ENCODE peak calls at places on chromosomes 4 and X, in four cellular contexts. D is HepG2, F is HCT116, K is K562. T is an unnamed sample.

GRCh38 chr4:78325244-78326187 is 226.1 kb upstream of the ANXA3 start:
- DNase-seq in K (no peak), F (no peak), D (no peak), T (no peak)

GRCh38 chr4:152689615-152690501 is 10.1 kb upstream of the TMEM154 start:
- DNase-seq in D (no peak), F (no peak), K (no peak), T (no peak)

GRCh38 chr4:130478406-130478805 is 1382.5 kb downstream of the C4orf33 start:
- DNase-seq in F (no peak), D (no peak), K (no peak), T (no peak)

GRCh38 chrX:18668059-18668458 is 3.8 kb downstream of the RS1 start:
- DNase-seq in D (no peak), F (no peak), K (no peak), T (no peak)

GRCh38 chrX:107646736-107647135 is 18.4 kb downstream of the PRPS1 start:
- DNase-seq in F (no peak), D (no peak), K (no peak), T (no peak)

GRCh38 chr4:31324814-31325213 is 604.6 kb downstream of the PCDH7 start:
- DNase-seq in F (no peak), K (no peak), D (no peak), T (no peak)

GRCh38 chrX:50202539-50202938 is 1.7 kb upstream of the AKAP4 start:
- DNase-seq in D (no peak), K (no peak), F (no peak), T (no peak)

GRCh38 chr4:89757154-89757723 is 79.7 kb downstream of the SNCA start:
- DNase-seq in F (no peak), D (no peak), K (no peak), T (no peak)

GRCh38 chr4:55038176-55038890 is 87.1 kb downstream of the KDR start:
- DNase-seq in F (no peak), K (no peak), D (no peak), T (no peak)

GRCh38 chr4:82748176-82748575 is 50.4 kb downstream of the SCD5 start:
- DNase-seq in F (no peak), K (no peak), D (no peak), T (no peak)

GRCh38 chrX:129622757-129623301 is 31.9 kb downstream of the APLN start:
- DNase-seq in D (no peak), K (no peak), F (no peak), T (no peak)

GRCh38 chrX:97367149-97367548 is 483.4 kb downstream of the RPA4 start:
- DNase-seq in F (no peak), K (no peak), D (no peak), T (no peak)

GRCh38 chr4:40255722-40256281 is 59.0 kb downstream of the RHOH start:
- DNase-seq in K (no peak), D (peak), F (peak), T (peak)

GRCh38 chr4:98780111-98780549 is 121.7 kb upstream of the TSPAN5 start:
- DNase-seq in D (no peak), F (no peak), K (peak), T (no peak)

GRCh38 chrX:109679820-109680219 is 53.2 kb downstream of the ACSL4 start:
- DNase-seq in F (no peak), D (no peak), K (no peak), T (no peak)

GRCh38 chr4:5616331-5616950 is 91.9 kb downstream of the EVC2 start:
- DNase-seq in D (no peak), F (no peak), K (no peak), T (no peak)

GRCh38 chr4:124304936-124305335 is 407.6 kb downstream of the ANKRD50 start:
- DNase-seq in K (no peak), F (no peak), D (no peak), T (no peak)

GRCh38 chr4:79050521-79050880 is 111.3 kb upstream of the PAQR3 start:
- DNase-seq in K (no peak), F (no peak), D (no peak), T (no peak)

GRCh38 chrX:132488092-132488749 is 617 bp downstream of the MBNL3 start:
- DNase-seq in K (no peak), F (no peak), D (no peak), T (no peak)

GRCh38 chrX:63754141-63754859 is 30.7 kb downstream of the ARHGEF9 start:
- DNase-seq in F (no peak), K (no peak), D (no peak), T (no peak)

GRCh38 chr4:113534698-113535097 is 226.8 kb downstream of the CAMK2D start:
- DNase-seq in K (no peak), D (no peak), F (no peak), T (no peak)

GRCh38 chrX:13340182-13340791 is 20.4 kb upstream of the ATXN3L start:
- DNase-seq in K (no peak), F (no peak), D (no peak), T (no peak)

GRCh38 chrX:39017716-39018115 is 216.5 kb downstream of the MID1IP1 start:
- DNase-seq in K (no peak), F (no peak), D (peak), T (no peak)

GRCh38 chr4:11669156-11669555 is 240.5 kb upstream of the HS3ST1 start:
- DNase-seq in K (no peak), F (no peak), D (no peak), T (no peak)

GRCh38 chr4:173181769-173182374 is 13.3 kb downstream of the GALNT7 start:
- DNase-seq in D (no peak), F (peak), K (no peak), T (no peak)

DNA sequence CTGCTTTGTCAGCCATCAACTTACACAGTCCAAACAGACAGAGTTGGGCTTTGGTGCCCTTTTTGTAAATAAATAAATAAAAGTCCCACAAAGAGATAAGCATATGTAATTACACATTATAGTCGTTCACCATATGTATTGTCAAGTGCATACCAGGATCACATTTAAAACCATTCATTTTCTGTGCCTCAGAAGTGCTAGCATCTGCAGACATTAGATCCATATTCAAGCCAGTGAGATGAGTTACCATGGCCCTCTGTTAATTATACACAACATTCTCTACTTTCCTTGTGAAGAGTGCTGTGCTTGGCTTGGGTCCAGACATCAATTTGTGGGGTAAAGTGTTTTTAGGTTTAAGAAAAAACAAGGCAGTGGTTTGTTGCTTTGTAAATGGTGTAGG is 76.8 kb downstream of the ENOX2 start:
- DNase-seq in F (no peak), K (no peak), D (no peak), T (no peak)
- TF ChIP-seq TCF7L2 in F (no peak), K (no peak), D (no peak), T (no peak)

GRCh38 chrX:16711219-16712115 is 1.0 kb downstream of the CTPS2 start:
- DNase-seq in K (peak), F (no peak), D (peak), T (no peak)

GRCh38 chrX:16708016-16708415 is 4.5 kb downstream of the CTPS2 start:
- DNase-seq in K (no peak), F (no peak), D (no peak), T (no peak)

GRCh38 chrX:16712825-16713155 is 321 bp upstream of the CTPS2 start:
- DNase-seq in F (no peak), K (no peak), D (no peak), T (no peak)

GRCh38 chrX:16714504-16714903 is 2.0 kb upstream of the CTPS2 start:
- DNase-seq in K (no peak), D (no peak), F (no peak), T (no peak)

DNA sequence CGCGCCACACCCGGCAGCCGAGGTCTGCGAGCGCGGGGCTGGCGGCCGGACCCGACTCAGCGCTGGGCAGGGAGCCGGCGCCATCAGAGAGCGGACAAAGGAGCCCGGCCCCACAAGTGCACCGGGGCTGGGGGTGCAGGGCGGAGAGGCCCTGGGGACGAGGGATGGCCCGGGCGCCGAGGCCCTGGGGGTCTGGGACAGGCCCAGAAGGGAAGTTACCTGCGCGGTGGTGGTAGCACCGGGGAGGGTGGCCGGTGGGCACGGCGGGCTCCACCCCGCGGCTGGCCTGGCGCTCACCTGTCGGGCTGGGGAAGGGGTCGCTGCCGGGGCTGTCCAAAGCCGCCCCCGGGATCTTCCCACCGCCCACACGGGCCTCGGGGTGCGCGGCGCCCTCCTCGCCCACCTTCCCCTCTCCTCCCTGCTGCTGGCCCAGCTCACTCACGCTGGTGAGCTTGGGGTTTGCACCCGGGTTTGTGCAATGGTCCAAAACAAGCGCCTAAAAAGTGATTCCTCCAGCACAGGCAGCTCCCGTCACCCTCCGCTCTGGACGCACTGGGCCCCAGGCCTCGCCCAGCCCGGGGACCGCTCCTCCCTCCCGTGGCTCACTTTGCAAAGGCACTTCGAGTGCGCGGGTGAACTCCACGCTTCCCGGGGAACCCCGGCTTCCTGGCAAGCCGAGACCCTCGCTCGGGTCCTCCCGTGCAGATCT is at the start of gene CTPS2:
- DNase-seq in D (peak), F (no peak), K (peak), T (no peak)
- TF ChIP-seq TCF7L2 in D (no peak), F (no peak), K (no peak), T (no peak)

DNA sequence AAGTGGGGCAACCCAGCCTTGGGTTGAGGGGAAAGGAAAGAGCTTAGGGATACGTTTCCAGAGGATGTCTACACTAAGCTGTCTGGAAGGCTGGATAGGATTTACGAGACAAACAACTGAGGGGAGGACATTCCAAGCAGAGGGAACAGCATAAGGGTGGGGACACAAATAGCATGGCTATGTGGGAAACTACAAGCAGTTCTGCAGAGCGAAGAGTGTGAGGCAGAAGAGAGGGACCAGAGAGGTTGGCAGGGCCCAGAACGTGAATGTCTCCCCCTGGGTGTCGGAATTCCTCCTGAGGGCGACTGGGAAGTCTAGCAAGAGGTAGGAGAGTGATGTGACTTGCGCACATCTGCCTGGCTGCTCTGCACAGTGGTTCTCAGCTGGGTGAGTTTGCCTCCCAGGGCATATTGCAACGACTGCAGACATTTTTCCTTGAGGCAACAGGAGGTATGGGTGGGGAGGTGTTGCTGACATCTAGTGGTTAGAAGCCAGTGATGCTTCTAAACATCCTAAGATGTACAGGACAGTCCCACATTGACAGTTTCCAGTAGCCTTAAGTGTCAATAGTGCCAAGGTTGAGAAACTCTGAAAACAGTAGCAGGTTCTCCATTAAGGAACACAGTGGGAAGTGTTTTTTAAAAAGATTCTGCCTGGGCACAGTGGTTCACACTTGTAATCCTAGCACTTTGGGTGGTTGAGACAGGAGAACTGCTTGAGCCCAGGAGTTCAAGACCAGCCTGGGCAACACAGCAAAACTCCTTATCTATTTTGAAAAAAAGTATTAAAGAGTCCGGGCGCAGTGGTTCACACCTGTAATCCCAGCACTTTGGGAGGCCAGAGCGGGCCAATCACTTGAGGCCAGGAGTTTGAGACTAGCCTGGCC is 9.2 kb downstream of the NDUFA1 start:
- DNase-seq in F (peak), K (peak), D (peak), T (peak)
- TF ChIP-seq TCF7L2 in F (no peak), K (no peak), D (no peak), T (no peak)

GRCh38 chr4:163492951-163493504 is 1.5 kb upstream of the TMA16 start:
- DNase-seq in K (no peak), D (no peak), F (peak), T (no peak)
- TF ChIP-seq TCF7L2 in K (no peak), D (no peak), F (no peak), T (no peak)

GRCh38 chr4:48796191-48796926 is 16.3 kb upstream of the FRYL start:
- DNase-seq in K (no peak), F (no peak), D (no peak), T (no peak)

GRCh38 chr4:48790581-48790980 is 10.5 kb upstream of the FRYL start:
- DNase-seq in K (no peak), D (no peak), F (no peak), T (no peak)

GRCh38 chr4:48795108-48795507 is 15.0 kb upstream of the FRYL start:
- DNase-seq in D (no peak), F (no peak), K (no peak), T (no peak)

GRCh38 chr4:48791313-48791712 is 11.2 kb upstream of the FRYL start:
- DNase-seq in D (no peak), F (no peak), K (no peak), T (no peak)

GRCh38 chr4:48792348-48793006 is 12.4 kb upstream of the FRYL start:
- DNase-seq in D (no peak), F (no peak), K (no peak), T (no peak)
- TF ChIP-seq TCF7L2 in D (no peak), F (no peak), K (no peak), T (no peak)

DNA sequence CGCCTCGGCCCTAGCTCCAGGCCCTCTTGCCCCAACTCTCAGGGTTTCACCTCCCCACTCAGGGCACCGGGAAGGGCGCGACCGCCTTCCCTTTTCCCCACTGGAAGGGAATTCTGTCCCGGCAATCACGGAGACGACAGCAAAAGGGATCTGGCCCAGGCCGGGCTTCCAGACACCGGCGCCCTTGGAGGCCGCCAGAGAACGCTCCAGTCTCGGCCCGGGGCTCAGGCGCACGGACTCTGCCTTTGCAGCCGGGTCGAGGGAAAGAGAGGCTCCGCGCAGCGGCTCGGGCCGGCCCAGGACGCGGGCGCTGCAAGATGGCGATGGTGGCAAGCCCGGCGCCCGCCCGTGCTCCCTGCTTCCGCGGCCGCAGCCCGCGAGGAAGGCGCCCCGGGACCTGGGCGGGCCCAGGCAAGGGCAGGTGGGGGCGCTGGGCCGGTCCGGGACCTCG is 1.1 kb downstream of the CTBP1 start:
- DNase-seq in D (no peak), K (peak), F (no peak), T (no peak)
- TF ChIP-seq TCF7L2 in D (no peak), K (no peak), F (no peak), T (no peak)

GRCh38 chr4:117847849-117848248 is 186.4 kb upstream of the NDST3 start:
- DNase-seq in F (no peak), D (no peak), K (no peak), T (no peak)
- TF ChIP-seq TCF7L2 in F (no peak), D (no peak), K (no peak), T (no peak)